ENCODE peak calls at places on chromosomes 16 and 17, in ten cellular contexts. K, F, P, Y, W, T, X, S, Q and O are unnamed samples. For H3K4me1, the result is how much of the 10 kb centered on the place peaks cover.

GRCh38 chr16:81469710-81470481 is 25.3 kb downstream of the CMIP start:
- DNase-seq in K (no peak), F (no peak), P (no peak), Y (no peak), W (no peak), T (peak), X (peak), S (no peak), Q (no peak), O (peak)

GRCh38 chr17:40686192-40686591 is 17.4 kb downstream of the KRT24 start:
- DNase-seq in K (no peak), F (no peak), P (no peak), Y (no peak), W (no peak), T (no peak), X (no peak), S (no peak), Q (no peak), O (no peak)

GRCh38 chr16:3004781-3005284 is 7.9 kb upstream of the CLDN9 start:
- DNase-seq in K (no peak), F (no peak), P (no peak), Y (no peak), W (no peak), T (no peak), X (peak), S (no peak), Q (no peak), O (peak)

GRCh38 chr16:54957403-54957802 is 26.7 kb downstream of the IRX5 start:
- DNase-seq in K (no peak), F (no peak), P (no peak), Y (no peak), W (no peak), T (no peak), X (no peak), S (peak), Q (no peak), O (no peak)

GRCh38 chr17:67475161-67475887 is 98.2 kb downstream of the PITPNC1 start:
- DNase-seq in K (peak), F (peak), P (peak), Y (peak), W (peak), T (peak), X (peak), S (peak), Q (peak), O (peak)

GRCh38 chr16:4320571-4321137 is 4.8 kb downstream of the GLIS2 start:
- DNase-seq in K (no peak), F (no peak), P (peak), Y (no peak), W (no peak), T (no peak), X (no peak), S (no peak), Q (no peak), O (no peak)

GRCh38 chr16:48720266-48720665 is 110.3 kb upstream of the N4BP1 start:
- DNase-seq in K (no peak), F (no peak), P (no peak), Y (no peak), W (no peak), T (no peak), X (no peak), S (no peak), Q (no peak), O (no peak)

GRCh38 chr17:76873856-76874255 is 5.7 kb downstream of the MGAT5B start:
- DNase-seq in K (no peak), F (no peak), P (no peak), Y (no peak), W (no peak), T (no peak), X (no peak), S (no peak), Q (no peak), O (no peak)

GRCh38 chr17:45940826-45941225 is 46.5 kb downstream of the MAPT start:
- DNase-seq in K (no peak), F (no peak), P (no peak), Y (peak), W (peak), T (peak), X (no peak), S (no peak), Q (peak), O (no peak)

GRCh38 chr16:1470543-1471251 is 4.1 kb downstream of the CLCN7 start:
- DNase-seq in K (peak), F (no peak), P (peak), Y (no peak), W (no peak), T (no peak), X (no peak), S (no peak), Q (no peak), O (peak)

GRCh38 chr17:67248291-67248690 is 3.3 kb upstream of the HELZ start:
- DNase-seq in K (no peak), F (no peak), P (no peak), Y (no peak), W (no peak), T (no peak), X (no peak), S (no peak), Q (no peak), O (no peak)

GRCh38 chr16:66250686-66251405 is 115.6 kb upstream of the CDH5 start:
- DNase-seq in K (peak), F (peak), P (no peak), Y (peak), W (peak), T (peak), X (no peak), S (no peak), Q (peak), O (no peak)

GRCh38 chr17:44599298-44600175 is 42.3 kb downstream of the FZD2 start:
- DNase-seq in K (no peak), F (peak), P (peak), Y (no peak), W (peak), T (peak), X (no peak), S (no peak), Q (peak), O (peak)

GRCh38 chr16:71846443-71846842 is 667 bp downstream of the ATXN1L start:
- DNase-seq in K (no peak), F (no peak), P (no peak), Y (no peak), W (no peak), T (no peak), X (no peak), S (no peak), Q (no peak), O (no peak)

GRCh38 chr17:69407759-69408158 is 6.7 kb upstream of the MAP2K6 start:
- DNase-seq in K (no peak), F (no peak), P (no peak), Y (no peak), W (no peak), T (no peak), X (no peak), S (no peak), Q (no peak), O (no peak)

GRCh38 chr17:42878123-42878880 is 22.3 kb upstream of the G6PC1 start:
- DNase-seq in K (no peak), F (no peak), P (no peak), Y (no peak), W (no peak), T (no peak), X (no peak), S (no peak), Q (no peak), O (no peak)

GRCh38 chr17:14373587-14374259 is 72.8 kb downstream of the HS3ST3B1 start:
- DNase-seq in K (no peak), F (no peak), P (no peak), Y (no peak), W (no peak), T (no peak), X (no peak), S (no peak), Q (no peak), O (no peak)

GRCh38 chr16:68300736-68301459 is 9.8 kb downstream of the SLC7A6OS start:
- DNase-seq in K (no peak), F (no peak), P (no peak), Y (no peak), W (no peak), T (no peak), X (no peak), S (no peak), Q (no peak), O (no peak)

GRCh38 chr16:22664132-22664531 is 149.8 kb upstream of the HS3ST2 start:
- DNase-seq in K (no peak), F (no peak), P (no peak), Y (no peak), W (no peak), T (no peak), X (no peak), S (no peak), Q (no peak), O (no peak)

GRCh38 chr16:2467301-2468141 is 3.6 kb upstream of the NTN3 start:
- DNase-seq in K (peak), F (peak), P (peak), Y (peak), W (peak), T (peak), X (no peak), S (peak), Q (peak), O (peak)

GRCh38 chr17:8922923-8923322 is 42.6 kb downstream of the PIK3R5 start:
- DNase-seq in K (no peak), F (no peak), P (no peak), Y (no peak), W (no peak), T (no peak), X (no peak), S (no peak), Q (no peak), O (no peak)

GRCh38 chr17:8924595-8924994 is 40.9 kb downstream of the PIK3R5 start:
- DNase-seq in K (no peak), F (no peak), P (no peak), Y (no peak), W (no peak), T (no peak), X (no peak), S (no peak), Q (no peak), O (no peak)

GRCh38 chr17:8923762-8924161 is 41.7 kb downstream of the PIK3R5 start:
- DNase-seq in K (no peak), F (no peak), P (no peak), Y (no peak), W (no peak), T (no peak), X (no peak), S (no peak), Q (no peak), O (no peak)

GRCh38 chr17:8921147-8921546 is 44.4 kb downstream of the PIK3R5 start:
- DNase-seq in K (no peak), F (no peak), P (no peak), Y (no peak), W (no peak), T (no peak), X (no peak), S (no peak), Q (no peak), O (no peak)

GRCh38 chr17:8922451-8922850 is 43.1 kb downstream of the PIK3R5 start:
- DNase-seq in K (no peak), F (no peak), P (peak), Y (no peak), W (no peak), T (no peak), X (no peak), S (no peak), Q (no peak), O (no peak)
- H3K4me1 ChIP-seq in K (under half), F (under half), P (under half), Y (under half), W (under half), T (under half), X (under half), S (under half), Q (under half), O (under half)

GRCh38 chr17:1762233-1762905 is 509 bp downstream of the SERPINF1 start:
- DNase-seq in K (no peak), F (peak), P (no peak), Y (peak), W (peak), T (peak), X (no peak), S (no peak), Q (peak), O (no peak)
- TF ChIP-seq POLR2A in K (no peak), F (no peak), P (no peak), Y (peak), W (peak), T (no peak), X (no peak), S (no peak), Q (peak), O (no peak)

GRCh38 chr17:47265983-47266541 is 12.4 kb downstream of the ITGB3 start:
- DNase-seq in K (no peak), F (no peak), P (peak), Y (peak), W (no peak), T (no peak), X (no peak), S (no peak), Q (no peak), O (no peak)

GRCh38 chr17:47266782-47267181 is 13.2 kb downstream of the ITGB3 start:
- DNase-seq in K (no peak), F (no peak), P (no peak), Y (no peak), W (no peak), T (no peak), X (no peak), S (no peak), Q (no peak), O (no peak)

GRCh38 chr17:47270946-47271705 is 17.5 kb downstream of the ITGB3 start:
- DNase-seq in K (no peak), F (no peak), P (no peak), Y (no peak), W (no peak), T (no peak), X (no peak), S (no peak), Q (no peak), O (no peak)

GRCh38 chr17:47264171-47264570 is 10.5 kb downstream of the ITGB3 start:
- DNase-seq in K (no peak), F (no peak), P (no peak), Y (no peak), W (no peak), T (no peak), X (no peak), S (no peak), Q (no peak), O (no peak)

GRCh38 chr17:47267354-47267828 is 13.8 kb downstream of the ITGB3 start:
- DNase-seq in K (no peak), F (no peak), P (no peak), Y (no peak), W (no peak), T (no peak), X (no peak), S (no peak), Q (no peak), O (no peak)
- H3K27ac ChIP-seq in K (peak), F (no peak), P (no peak), Y (no peak), W (no peak), T (peak), X (no peak), S (no peak), Q (no peak), O (no peak)

DNA sequence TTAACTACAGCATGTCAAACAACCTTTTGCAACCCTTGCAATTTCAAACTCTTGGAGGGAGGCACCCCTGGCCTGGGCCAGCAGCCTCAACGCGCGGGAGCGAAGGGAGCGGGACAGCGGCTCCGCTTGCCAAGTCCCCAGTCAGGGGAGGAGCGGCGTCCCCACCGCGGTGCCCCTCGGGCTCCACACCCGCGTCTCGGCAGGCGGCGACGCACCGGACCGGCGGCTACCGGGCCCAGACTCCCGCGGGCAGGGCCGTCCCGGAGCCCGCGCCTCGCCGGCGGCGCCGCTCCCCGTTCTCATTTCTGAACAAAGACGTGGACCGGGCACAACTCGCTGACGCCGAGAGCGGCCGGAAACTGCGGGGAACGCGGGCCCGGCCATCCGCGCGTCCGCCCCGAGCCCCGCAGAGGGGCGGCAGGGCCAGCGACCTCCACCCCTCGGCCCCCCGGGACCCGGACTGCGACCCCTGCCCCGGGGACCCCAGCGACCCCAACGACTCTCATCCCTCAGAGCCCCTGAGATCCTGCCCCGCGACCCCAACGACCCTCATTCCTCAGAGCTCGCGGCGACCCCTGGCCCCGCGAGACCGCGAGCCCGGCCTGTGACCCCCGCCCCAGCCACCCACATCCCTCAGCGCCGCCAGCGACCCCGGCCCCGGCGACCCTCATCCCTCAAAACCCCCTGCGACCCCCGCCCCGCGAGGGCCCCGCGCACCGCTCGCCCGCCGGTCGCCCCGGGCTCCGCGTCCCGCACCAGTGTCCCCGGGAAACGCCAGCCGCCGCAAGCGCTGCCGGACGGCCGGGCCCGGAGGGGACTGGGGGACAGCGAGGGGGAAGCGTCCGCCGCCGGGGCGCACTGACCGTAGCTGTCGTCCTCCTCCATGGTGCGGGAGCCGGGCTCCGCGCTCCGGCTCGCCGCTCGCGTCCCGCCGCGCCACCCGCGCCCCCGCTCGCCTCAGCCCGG is at the start of gene CYTH1:
- DNase-seq in K (peak), F (no peak), P (peak), Y (peak), W (peak), T (peak), X (peak), S (no peak), Q (peak), O (peak)
- H3K4me1 ChIP-seq in K (under half), F (under half), P (under half), Y (under half), W (under half), T (under half), X (under half), S (under half), Q (under half), O (under half)

GRCh38 chr17:82110298-82110697 is 12.3 kb upstream of the FASN start:
- DNase-seq in K (no peak), F (no peak), P (no peak), Y (no peak), W (no peak), T (no peak), X (no peak), S (no peak), Q (no peak), O (no peak)
- TF ChIP-seq POLR2A in K (no peak), F (no peak), P (no peak), Y (no peak), W (no peak), T (no peak), X (no peak), S (no peak), Q (no peak), O (no peak)

DNA sequence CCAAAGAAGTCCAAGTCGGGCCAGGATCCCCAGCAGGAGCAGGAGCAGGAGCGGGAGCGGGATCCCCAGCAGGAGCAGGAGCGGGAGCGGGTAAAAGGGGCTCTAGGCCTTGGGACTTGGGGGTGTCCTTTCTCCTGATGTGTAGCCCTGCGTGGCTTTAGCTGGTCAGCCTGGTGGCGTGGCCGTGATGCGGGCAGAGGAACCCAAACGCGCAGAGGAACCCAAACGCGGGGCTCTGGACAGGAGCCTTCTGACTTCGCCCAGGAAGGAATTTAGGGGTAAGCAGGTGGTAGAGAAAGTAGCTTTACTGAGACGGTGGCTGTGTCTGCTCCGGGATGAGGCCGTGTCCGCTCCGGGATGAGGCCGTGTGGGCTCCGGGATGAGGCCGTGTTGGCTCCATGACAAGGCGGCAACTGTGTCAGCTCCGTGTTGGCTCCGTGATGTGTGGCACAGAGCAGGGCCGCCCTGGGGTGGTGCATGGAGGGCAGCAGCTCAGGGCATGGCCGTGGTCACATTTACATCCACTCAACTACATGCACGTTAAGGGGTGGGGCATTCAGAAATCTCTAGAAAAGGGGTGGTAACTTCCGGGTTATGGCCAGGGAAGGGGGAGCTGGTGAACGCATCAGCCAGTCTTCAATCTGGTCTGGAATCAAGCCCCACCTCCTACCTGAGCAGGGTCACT is 19.5 kb downstream of the ASPSCR1 start:
- DNase-seq in K (no peak), F (no peak), P (no peak), Y (no peak), W (no peak), T (no peak), X (no peak), S (no peak), Q (no peak), O (peak)
- H3K27ac ChIP-seq in K (no peak), F (no peak), P (no peak), Y (no peak), W (no peak), T (no peak), X (no peak), S (no peak), Q (no peak), O (no peak)

DNA sequence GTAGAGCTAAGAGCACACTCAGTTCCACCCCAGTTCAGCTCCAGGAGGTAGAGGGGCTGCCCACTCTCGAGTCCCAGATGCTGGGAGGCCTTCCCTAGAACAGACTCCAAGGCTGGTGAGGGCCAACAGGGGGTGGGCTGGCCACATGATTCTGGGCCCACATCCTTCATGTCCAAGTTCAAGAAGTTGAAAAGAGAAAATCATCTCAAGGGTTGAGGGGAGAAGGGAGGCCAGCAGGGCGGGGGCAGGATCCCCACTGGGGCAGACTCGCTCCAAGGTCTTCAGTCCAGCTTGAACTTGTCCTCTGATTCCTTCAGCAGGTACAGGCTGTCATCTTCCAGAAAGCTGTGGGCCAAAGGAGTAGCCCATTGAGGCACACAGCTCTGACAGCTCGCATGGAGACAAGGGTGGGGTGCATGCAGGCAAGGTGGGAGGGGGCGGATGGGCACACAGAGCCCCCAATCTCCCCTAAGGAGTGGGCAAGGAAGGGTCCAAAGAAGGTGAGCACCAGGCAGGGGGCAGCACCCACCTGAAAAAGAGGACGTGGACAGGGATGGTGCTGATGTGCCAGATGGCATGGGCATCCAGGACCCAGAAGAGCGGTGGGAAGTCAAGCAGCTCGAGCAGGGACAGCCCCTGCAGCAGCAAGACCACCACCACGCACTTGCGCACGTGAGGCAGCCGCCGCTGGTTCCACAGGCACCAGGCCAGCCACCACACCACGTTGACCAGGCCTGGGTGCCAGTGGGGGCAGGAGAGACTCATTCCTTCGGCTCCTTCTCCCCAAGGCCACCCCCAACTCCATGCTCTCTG is 4.5 kb downstream of the PNMT start:
- DNase-seq in K (no peak), F (no peak), P (no peak), Y (no peak), W (no peak), T (peak), X (peak), S (no peak), Q (no peak), O (no peak)
- H3K4me1 ChIP-seq in K (under half), F (under half), P (under half), Y (half or more), W (under half), T (under half), X (under half), S (under half), Q (under half), O (under half)

GRCh38 chr16:51592535-51592934 is 441.5 kb upstream of the SALL1 start:
- DNase-seq in K (no peak), F (no peak), P (no peak), Y (no peak), W (no peak), T (no peak), X (no peak), S (no peak), Q (no peak), O (no peak)
- TF ChIP-seq POLR2A in K (no peak), F (no peak), P (no peak), Y (no peak), W (no peak), T (no peak), X (no peak), S (no peak), Q (no peak), O (no peak)